ENCODE peak calls at places on chromosomes 7 and 10, in four cellular contexts. H is K562, K is HepG2, I is GM12878. Q is an unnamed sample.

GRCh38 chr10:131245475-131246059 is 66.0 kb downstream of the TCERG1L start:
- DNase-seq in H (no peak), K (no peak), I (no peak), Q (no peak)

GRCh38 chr10:51073461-51074237 is 638 bp upstream of the PRKG1 start:
- DNase-seq in H (no peak), K (no peak), I (no peak), Q (peak; percentile 45)

GRCh38 chr10:1638889-1639418 is 98.4 kb downstream of the ADARB2 start:
- DNase-seq in H (no peak), K (no peak), I (no peak), Q (no peak)

GRCh38 chr10:26513101-26513500 is 75.0 kb downstream of the APBB1IP start:
- DNase-seq in H (no peak), K (no peak), I (no peak), Q (no peak)

GRCh38 chr10:88065384-88066049 is 202.1 kb downstream of the PTEN start:
- DNase-seq in H (no peak), K (no peak), I (no peak), Q (no peak)

GRCh38 chr7:50304911-50305621 is 550 bp downstream of the IKZF1 start:
- DNase-seq in H (no peak), K (no peak), I (no peak), Q (no peak)

GRCh38 chr7:70744414-70744942 is 387.5 kb upstream of the GALNT17 start:
- DNase-seq in H (no peak), K (no peak), I (no peak), Q (no peak)

GRCh38 chr7:139127648-139128047 is 18.1 kb upstream of the ZC3HAV1 start:
- DNase-seq in H (no peak), K (no peak), I (no peak), Q (no peak)

GRCh38 chr10:4656576-4657194 is 169.3 kb upstream of the AKR1E2 start:
- DNase-seq in H (peak; percentile 43), K (peak; percentile 44), I (no peak), Q (peak; percentile 39)

GRCh38 chr10:107091126-107091525 is 73.4 kb downstream of the SORCS1 start:
- DNase-seq in H (no peak), K (no peak), I (no peak), Q (no peak)

GRCh38 chr7:50834136-50834535 is 51.4 kb upstream of the GRB10 start:
- DNase-seq in H (no peak), K (no peak), I (no peak), Q (no peak)

GRCh38 chr10:122617476-122618270 is 57.1 kb downstream of the DMBT1 start:
- DNase-seq in H (no peak), K (no peak), I (no peak), Q (no peak)

GRCh38 chr10:114648368-114648767 is 9.7 kb downstream of the ABLIM1 start:
- DNase-seq in H (no peak), K (peak; percentile 68), I (no peak), Q (no peak)

GRCh38 chr10:3987142-3987974 is 202.3 kb upstream of the KLF6 start:
- DNase-seq in H (no peak), K (no peak), I (no peak), Q (no peak)

GRCh38 chr7:88109612-88110011 is 110.2 kb downstream of the SRI start:
- DNase-seq in H (no peak), K (no peak), I (no peak), Q (no peak)

GRCh38 chr10:84008878-84009277 is 130.4 kb upstream of the GHITM start:
- DNase-seq in H (peak; percentile 85), K (no peak), I (no peak), Q (peak; percentile 56)

GRCh38 chr10:29714096-29714874 is 79.5 kb upstream of the SVIL start:
- DNase-seq in H (no peak), K (no peak), I (no peak), Q (no peak)

GRCh38 chr10:89207181-89207800 is at the start of gene CH25H:
- DNase-seq in H (no peak), K (no peak), I (no peak), Q (peak; percentile 59)

GRCh38 chr7:83465643-83466042 is 183.3 kb downstream of the SEMA3E start:
- DNase-seq in H (no peak), K (no peak), I (no peak), Q (no peak)

GRCh38 chr7:131843862-131844261 is 287.4 kb upstream of the PODXL start:
- DNase-seq in H (no peak), K (no peak), I (no peak), Q (no peak)

GRCh38 chr10:58028597-58029366 is 238.9 kb downstream of the IPMK start:
- DNase-seq in H (no peak), K (no peak), I (no peak), Q (no peak)

GRCh38 chr7:132213583-132213982 is 362.7 kb downstream of the PLXNA4 start:
- DNase-seq in H (no peak), K (no peak), I (no peak), Q (no peak)

GRCh38 chr10:118832242-118832651 is 77.5 kb upstream of the CACUL1 start:
- DNase-seq in H (no peak), K (no peak), I (no peak), Q (no peak)

GRCh38 chr7:158350166-158350900 is 237.3 kb downstream of the PTPRN2 start:
- DNase-seq in H (no peak), K (no peak), I (no peak), Q (no peak)

GRCh38 chr10:128908109-128908898 is 558.7 kb upstream of the MGMT start:
- DNase-seq in H (no peak), K (no peak), I (peak; percentile 5), Q (no peak)

GRCh38 chr10:29828440-29828894 is 193.7 kb upstream of the SVIL start:
- DNase-seq in H (no peak), K (no peak), I (no peak), Q (no peak)

GRCh38 chr7:22945584-22945983 is 68.3 kb downstream of the HYCC1 start:
- DNase-seq in H (no peak), K (no peak), I (no peak), Q (no peak)

GRCh38 chr10:29386347-29386999 is 97.6 kb downstream of the LYZL1 start:
- DNase-seq in H (peak; percentile 51), K (peak; percentile 44), I (no peak), Q (peak; percentile 22)

GRCh38 chr7:130909881-130910672 is 176.1 kb upstream of the KLF14 start:
- DNase-seq in H (no peak), K (no peak), I (no peak), Q (no peak)

GRCh38 chr7:46493196-46493595 is 572.1 kb upstream of the IGFBP3 start:
- DNase-seq in H (no peak), K (no peak), I (no peak), Q (no peak)

GRCh38 chr10:58385784-58386112 is 538 bp downstream of the TFAM start:
- DNase-seq in H (peak; percentile 47), K (peak; percentile 2), I (no peak), Q (peak; percentile 58)

GRCh38 chr7:94849636-94850208 is 57.7 kb upstream of the PPP1R9A start:
- DNase-seq in H (no peak), K (no peak), I (no peak), Q (no peak)

GRCh38 chr10:80660266-80660665 is 122.6 kb downstream of the SH2D4B start:
- DNase-seq in H (no peak), K (no peak), I (no peak), Q (no peak)

GRCh38 chr7:2776353-2776752 is 67.8 kb downstream of the GNA12 start:
- DNase-seq in H (no peak), K (no peak), I (no peak), Q (no peak)
- TF ChIP-seq TARDBP in H (no peak), K (no peak), I (no peak), Q (no peak)

DNA sequence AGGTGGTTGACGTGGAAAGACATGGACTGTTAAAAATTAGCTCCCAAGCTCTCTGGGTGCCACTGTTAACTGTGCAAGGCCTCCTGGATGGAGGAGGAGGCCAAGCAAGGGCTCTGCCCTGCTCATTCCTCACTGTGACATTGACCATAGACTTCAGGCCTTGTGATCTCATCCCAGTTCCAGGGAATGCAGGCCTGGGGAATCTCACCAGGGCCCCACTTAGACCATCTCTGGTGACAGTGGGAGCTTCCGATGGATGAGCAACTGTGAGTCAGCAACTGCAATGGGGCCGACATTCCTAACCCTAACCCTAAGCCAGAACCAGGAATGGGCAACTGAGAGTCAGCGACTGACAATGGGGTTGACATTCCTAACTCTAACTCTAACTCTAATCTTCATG is 50.4 kb upstream of the MSMB start:
- DNase-seq in H (no peak), K (peak; percentile 35), I (no peak), Q (no peak)
- TF ChIP-seq TARDBP in H (no peak), K (no peak), I (no peak), Q (no peak)

DNA sequence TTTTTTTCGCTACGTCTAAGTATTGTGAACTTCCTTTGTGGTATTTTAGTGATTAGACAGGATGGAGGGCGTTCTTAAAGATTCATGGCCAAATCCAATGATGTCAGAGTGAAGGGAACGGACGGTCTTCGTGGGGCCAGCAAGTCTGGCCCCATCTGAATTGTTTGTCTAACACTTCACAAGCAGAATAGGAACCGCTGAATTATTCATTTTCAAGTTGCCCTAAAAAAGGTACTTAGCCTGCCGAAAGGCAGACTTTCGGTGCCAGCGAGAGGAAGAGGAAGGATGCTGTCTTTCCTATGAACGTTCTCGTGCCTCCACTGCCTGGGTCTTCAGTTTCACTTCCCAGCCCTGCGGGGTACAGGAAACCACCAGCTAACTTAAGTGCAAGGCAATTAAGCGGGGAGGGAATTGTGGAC is 145.7 kb upstream of the SH2B2 start:
- DNase-seq in H (no peak), K (no peak), I (peak; percentile 37), Q (no peak)
- TF ChIP-seq TARDBP in H (no peak), K (no peak), I (no peak), Q (no peak)

GRCh38 chr10:76428541-76429330 is 997.3 kb downstream of the LRMDA start:
- DNase-seq in H (no peak), K (no peak), I (no peak), Q (no peak)
- TF ChIP-seq TARDBP in H (no peak), K (no peak), I (no peak), Q (no peak)

DNA sequence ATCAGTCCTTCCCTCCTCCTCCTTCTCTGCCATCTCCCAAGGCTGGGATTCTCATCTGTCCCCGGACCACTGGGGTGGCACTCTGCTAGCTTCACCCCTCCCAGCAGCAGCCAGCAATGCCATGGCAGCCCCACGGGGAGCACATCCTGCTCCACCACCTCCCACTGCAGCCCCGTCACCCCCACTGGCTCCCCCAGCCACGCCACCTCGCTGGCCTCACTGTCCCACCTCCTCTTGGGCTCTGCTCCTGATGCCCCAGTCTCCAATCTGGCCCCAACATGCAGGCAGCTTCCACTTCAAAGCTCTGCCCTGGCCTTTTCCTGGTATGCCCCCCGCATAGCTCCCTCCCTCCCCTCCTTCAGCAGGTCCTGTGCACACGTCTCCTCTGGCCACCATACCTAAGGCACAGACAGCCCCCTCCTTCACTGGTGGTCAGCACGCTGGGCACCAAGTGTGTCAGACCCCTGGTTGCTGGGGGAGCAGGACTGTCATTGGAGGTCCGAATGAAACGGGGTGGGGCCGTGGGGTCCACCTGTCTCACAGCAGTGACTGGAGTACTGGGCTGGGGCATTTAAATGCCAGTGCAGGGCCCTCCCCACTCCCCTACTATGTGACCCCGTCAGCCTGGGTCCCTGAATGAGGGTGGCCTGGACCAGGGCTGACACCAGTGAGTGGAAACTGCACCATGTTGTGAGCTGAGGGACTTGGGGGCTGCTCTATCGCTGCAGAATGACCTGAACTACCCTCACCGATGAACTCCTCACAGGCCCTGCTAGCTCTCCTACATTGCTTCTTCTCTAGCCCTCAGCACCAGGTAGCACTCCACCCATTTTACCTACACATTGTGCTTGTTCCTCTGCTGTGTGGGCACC is 38.7 kb downstream of the RASGEF1A start:
- DNase-seq in H (no peak), K (no peak), I (no peak), Q (no peak)
- TF ChIP-seq TARDBP in H (no peak), K (no peak), I (no peak), Q (no peak)

GRCh38 chr10:125284875-125285597 is 124.7 kb upstream of the CTBP2 start:
- DNase-seq in H (peak; percentile 50), K (no peak), I (no peak), Q (peak; percentile 56)
- TF ChIP-seq TARDBP in H (no peak), K (no peak), I (no peak), Q (no peak)

Q was measured in HEK293T.